ENCODE peak calls at places on chromosome X, in nine cellular contexts. E is omental fat pad, O is endothelial cell, U is hepatocyte, S is nephron progenitor cell, T is left lung, P is MM.1S, G is GM20000, X is progenitor cell of endocrine pancreas. Y is an unnamed sample.

GRCh38 chrX:119187298-119187697 is 48.8 kb upstream of the PGRMC1 start:
- DNase-seq in E (no peak), O (no peak), U (no peak), S (no peak), T (no peak), P (peak), G (no peak), X (no peak), Y (no peak)

GRCh38 chrX:1661048-1661921 is 46.4 kb downstream of the ASMT start:
- DNase-seq in E (no peak), O (no peak), U (no peak), S (peak), T (peak), P (peak), G (peak), X (no peak), Y (no peak)

GRCh38 chrX:77119706-77120105 is 327.5 kb upstream of the FGF16 start:
- DNase-seq in E (no peak), O (no peak), U (peak), S (no peak), T (no peak), P (no peak), G (no peak), X (no peak), Y (no peak)

GRCh38 chrX:13659057-13659456 is 6.1 kb downstream of the TCEANC start:
- DNase-seq in E (no peak), O (no peak), U (no peak), S (no peak), T (no peak), P (no peak), G (no peak), X (no peak), Y (no peak)

GRCh38 chrX:79084923-79085322 is 59.6 kb upstream of the GPR174 start:
- DNase-seq in E (no peak), O (no peak), U (no peak), S (no peak), T (no peak), P (no peak), G (no peak), X (no peak), Y (no peak)

GRCh38 chrX:154370882-154371770 is 3.3 kb downstream of the FLNA start:
- DNase-seq in E (peak), O (peak), U (peak), S (peak), T (peak), P (peak), G (peak), X (peak), Y (peak)

GRCh38 chrX:1554469-1555210 is 17.7 kb upstream of the P2RY8 start:
- DNase-seq in E (no peak), O (no peak), U (no peak), S (no peak), T (peak), P (no peak), G (no peak), X (no peak), Y (peak)

GRCh38 chrX:30283456-30284200 is 25.6 kb downstream of the NR0B1 start:
- DNase-seq in E (no peak), O (no peak), U (peak), S (no peak), T (no peak), P (no peak), G (no peak), X (no peak), Y (no peak)

GRCh38 chrX:150157291-150157690 is 205.8 kb upstream of the MAMLD1 start:
- DNase-seq in E (no peak), O (no peak), U (no peak), S (no peak), T (no peak), P (no peak), G (no peak), X (no peak), Y (no peak)

GRCh38 chrX:130247996-130248395 is 20.7 kb downstream of the ZNF280C start:
- DNase-seq in E (no peak), O (no peak), U (no peak), S (no peak), T (no peak), P (no peak), G (no peak), X (no peak), Y (no peak)

GRCh38 chrX:17030092-17030491 is 83.6 kb downstream of the REPS2 start:
- DNase-seq in E (no peak), O (no peak), U (no peak), S (no peak), T (no peak), P (no peak), G (no peak), X (no peak), Y (no peak)

GRCh38 chrX:9310596-9310995 is 154.3 kb upstream of the TBL1X start:
- DNase-seq in E (no peak), O (no peak), U (no peak), S (no peak), T (no peak), P (no peak), G (no peak), X (no peak), Y (no peak)

GRCh38 chrX:75071334-75071733 is 84.7 kb downstream of the ABCB7 start:
- DNase-seq in E (no peak), O (no peak), U (no peak), S (no peak), T (no peak), P (no peak), G (no peak), X (no peak), Y (no peak)

GRCh38 chrX:131763674-131764073 is 219.8 kb downstream of the OR13H1 start:
- DNase-seq in E (peak), O (no peak), U (no peak), S (no peak), T (peak), P (peak), G (no peak), X (no peak), Y (no peak)

GRCh38 chrX:54063361-54063760 is 19.1 kb upstream of the PHF8 start:
- DNase-seq in E (no peak), O (no peak), U (no peak), S (no peak), T (no peak), P (no peak), G (no peak), X (no peak), Y (no peak)

GRCh38 chrX:153885208-153885787 is 675 bp downstream of the L1CAM start:
- DNase-seq in E (no peak), O (no peak), U (no peak), S (no peak), T (no peak), P (no peak), G (no peak), X (no peak), Y (no peak)

GRCh38 chrX:154546354-154547244 is at the start of gene G6PD:
- DNase-seq in E (no peak), O (peak), U (peak), S (peak), T (no peak), P (peak), G (peak), X (peak), Y (peak)

GRCh38 chrX:49840679-49841078 is 11.6 kb downstream of the PAGE4 start:
- DNase-seq in E (peak), O (peak), U (peak), S (peak), T (peak), P (peak), G (peak), X (peak), Y (no peak)

GRCh38 chrX:142663330-142664095 is 362.2 kb upstream of the SPANXN4 start:
- DNase-seq in E (no peak), O (no peak), U (peak), S (no peak), T (no peak), P (no peak), G (no peak), X (no peak), Y (no peak)

GRCh38 chrX:71253253-71254091 is 468 bp downstream of the ZMYM3 start:
- DNase-seq in E (no peak), O (peak), U (peak), S (peak), T (no peak), P (peak), G (peak), X (peak), Y (no peak)

GRCh38 chrX:138925330-138925729 is 213.8 kb upstream of the FGF13 start:
- DNase-seq in E (no peak), O (no peak), U (peak), S (no peak), T (no peak), P (no peak), G (no peak), X (no peak), Y (no peak)

GRCh38 chrX:136659174-136659573 is 11.2 kb downstream of the CD40LG start:
- DNase-seq in E (no peak), O (no peak), U (no peak), S (no peak), T (no peak), P (no peak), G (no peak), X (no peak), Y (no peak)

GRCh38 chrX:103197721-103198306 is 17.1 kb upstream of the BEX4 start:
- DNase-seq in E (no peak), O (no peak), U (no peak), S (no peak), T (no peak), P (no peak), G (no peak), X (no peak), Y (no peak)

GRCh38 chrX:21305799-21306336 is 68.3 kb upstream of the CNKSR2 start:
- DNase-seq in E (no peak), O (no peak), U (no peak), S (no peak), T (no peak), P (no peak), G (no peak), X (no peak), Y (no peak)

GRCh38 chrX:3636803-3637202 is 76.6 kb downstream of the PRKX start:
- DNase-seq in E (no peak), O (no peak), U (no peak), S (no peak), T (no peak), P (no peak), G (no peak), X (no peak), Y (no peak)

GRCh38 chrX:71098951-71099506 is 3.4 kb downstream of the FOXO4 start:
- DNase-seq in E (no peak), O (no peak), U (no peak), S (no peak), T (no peak), P (no peak), G (no peak), X (no peak), Y (no peak)

GRCh38 chrX:19625612-19626011 is 110.3 kb upstream of the MAP3K15 start:
- DNase-seq in E (no peak), O (no peak), U (no peak), S (no peak), T (no peak), P (no peak), G (no peak), X (no peak), Y (no peak)

GRCh38 chrX:9207142-9207541 is 173.2 kb upstream of the FAM9B start:
- DNase-seq in E (no peak), O (no peak), U (no peak), S (peak), T (no peak), P (no peak), G (no peak), X (no peak), Y (no peak)

GRCh38 chrX:10077425-10078188 is 79.2 kb upstream of the CLCN4 start:
- DNase-seq in E (no peak), O (no peak), U (no peak), S (no peak), T (no peak), P (no peak), G (no peak), X (no peak), Y (no peak)

GRCh38 chrX:64206556-64207162 is 1.2 kb upstream of the AMER1 start:
- DNase-seq in E (no peak), O (no peak), U (peak), S (no peak), T (no peak), P (peak), G (no peak), X (no peak), Y (no peak)

GRCh38 chrX:84340981-84341380 is 153.0 kb upstream of the RPS6KA6 start:
- DNase-seq in E (no peak), O (no peak), U (no peak), S (no peak), T (no peak), P (no peak), G (no peak), X (no peak), Y (no peak)

GRCh38 chrX:327660-328126 is 9.1 kb upstream of the GTPBP6 start:
- DNase-seq in E (peak), O (no peak), U (no peak), S (no peak), T (peak), P (no peak), G (no peak), X (no peak), Y (no peak)

GRCh38 chrX:153964105-153964504 is 7.5 kb downstream of the HCFC1 start:
- DNase-seq in E (no peak), O (no peak), U (no peak), S (no peak), T (no peak), P (no peak), G (no peak), X (no peak), Y (no peak)

GRCh38 chrX:2595258-2595657 is 94.5 kb upstream of the DHRSX start:
- DNase-seq in E (no peak), O (no peak), U (no peak), S (no peak), T (no peak), P (no peak), G (no peak), X (no peak), Y (no peak)

GRCh38 chrX:152640039-152640818 is 2.5 kb downstream of the GABRQ start:
- DNase-seq in E (no peak), O (no peak), U (peak), S (no peak), T (no peak), P (no peak), G (no peak), X (no peak), Y (no peak)

GRCh38 chrX:53882331-53882730 is 161.9 kb downstream of the PHF8 start:
- DNase-seq in E (no peak), O (no peak), U (peak), S (no peak), T (no peak), P (no peak), G (no peak), X (no peak), Y (no peak)

GRCh38 chrX:152923599-152923998 is 25.7 kb downstream of the ZNF185 start:
- DNase-seq in E (no peak), O (no peak), U (no peak), S (no peak), T (no peak), P (no peak), G (no peak), X (no peak), Y (no peak)

DNA sequence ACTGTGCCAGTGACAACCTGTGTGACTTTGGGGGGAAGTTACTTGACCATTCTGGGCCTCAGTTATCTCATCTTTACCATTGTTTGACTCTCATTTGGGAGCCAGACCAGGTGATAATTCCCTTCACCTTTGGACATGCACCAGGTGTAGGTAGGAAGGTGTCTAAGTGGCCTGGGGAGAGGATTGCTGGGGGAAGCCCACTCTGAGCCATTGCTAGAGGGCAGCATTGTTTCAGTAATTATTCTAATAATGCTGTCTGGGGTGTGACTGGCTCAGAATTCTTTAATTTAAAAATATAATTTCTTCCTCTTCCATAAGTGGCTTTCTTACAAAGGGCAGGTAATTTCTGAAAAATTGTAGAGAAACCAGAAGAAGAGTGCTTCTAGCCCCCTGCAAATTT is 104.3 kb downstream of the RTL9 start:
- DNase-seq in E (no peak), O (no peak), U (no peak), S (no peak), T (no peak), P (no peak), G (no peak), X (no peak), Y (no peak)
- TF ChIP-seq CTCF in E (no peak), O (no peak), U (no peak), S (no peak), T (no peak), P (peak), G (no peak), X (peak), Y (peak)

GRCh38 chrX:39260965-39261364 is 459.7 kb downstream of the MID1IP1 start:
- DNase-seq in E (no peak), O (no peak), U (no peak), S (no peak), T (no peak), P (no peak), G (no peak), X (no peak), Y (no peak)
- TF ChIP-seq CTCF in E (no peak), O (no peak), U (no peak), S (no peak), T (no peak), P (no peak), G (no peak), X (no peak), Y (no peak)

DNA sequence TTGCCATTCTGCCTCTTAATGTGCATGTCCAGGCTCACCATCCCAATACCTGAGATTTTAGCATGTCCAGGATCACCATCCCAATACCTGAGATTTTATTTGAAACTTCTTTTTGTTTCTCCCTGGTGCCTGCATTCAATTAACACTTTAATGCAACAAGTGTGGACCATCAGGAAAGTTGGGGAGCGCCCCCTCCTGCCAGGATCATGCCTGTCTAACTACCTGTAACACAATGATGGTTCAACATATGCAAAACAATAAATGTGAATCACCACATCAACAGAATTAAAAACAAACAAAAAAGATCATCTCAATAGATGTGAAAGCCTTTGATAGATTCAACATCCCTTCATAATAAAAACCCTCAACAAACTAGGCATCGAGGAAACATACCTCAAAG is 1359.5 kb upstream of the DIAPH2 start:
- DNase-seq in E (no peak), O (no peak), U (no peak), S (no peak), T (no peak), P (no peak), G (no peak), X (no peak), Y (no peak)
- TF ChIP-seq CTCF in E (no peak), O (no peak), U (no peak), S (no peak), T (no peak), P (no peak), G (no peak), X (no peak), Y (no peak)

GRCh38 chrX:140123446-140123845 is 158.1 kb upstream of the CXorf66 start:
- DNase-seq in E (no peak), O (peak), U (no peak), S (peak), T (no peak), P (no peak), G (no peak), X (no peak), Y (no peak)
- TF ChIP-seq CTCF in E (no peak), O (peak), U (peak), S (peak), T (peak), P (no peak), G (no peak), X (peak), Y (peak)

Y was measured in type B pancreatic cell.